ENCODE peak calls at places on chromosomes 1 and 21, in eight cellular contexts. One of them, this sample, is unnamed.

GRCh38 chr1:64878090-64878489 is 88.3 kb downstream of the JAK1 start:
- DNase-seq in NCI-H1092: no peak
- DNase-seq in HS-5: no peak
- DNase-seq in caudate nucleus: no peak
- DNase-seq in ovary: no peak
- DNase-seq in COLO829: no peak
- DNase-seq in M059J: no peak
- DNase-seq in colonic mucosa: no peak
- DNase-seq in this sample: no peak

GRCh38 chr1:31739281-31739853 is 24.8 kb downstream of the ADGRB2 start:
- DNase-seq in colonic mucosa: peak
- DNase-seq in ovary: no peak
- DNase-seq in caudate nucleus: no peak
- DNase-seq in M059J: no peak
- DNase-seq in HS-5: no peak
- DNase-seq in NCI-H1092: no peak
- DNase-seq in COLO829: no peak
- DNase-seq in this sample: no peak

GRCh38 chr1:206004821-206005220 is 1.6 kb upstream of the RAB7B start:
- DNase-seq in ovary: no peak
- DNase-seq in colonic mucosa: peak
- DNase-seq in COLO829: no peak
- DNase-seq in M059J: no peak
- DNase-seq in NCI-H1092: peak
- DNase-seq in HS-5: no peak
- DNase-seq in caudate nucleus: no peak
- DNase-seq in this sample: no peak

GRCh38 chr1:119101563-119101962 is 38.9 kb downstream of the WARS2 start:
- DNase-seq in ovary: no peak
- DNase-seq in colonic mucosa: no peak
- DNase-seq in M059J: peak
- DNase-seq in NCI-H1092: no peak
- DNase-seq in caudate nucleus: no peak
- DNase-seq in COLO829: no peak
- DNase-seq in HS-5: no peak
- DNase-seq in this sample: no peak

GRCh38 chr1:232767381-232768074 is 37.7 kb upstream of the MAP10 start:
- DNase-seq in caudate nucleus: no peak
- DNase-seq in ovary: peak
- DNase-seq in COLO829: peak
- DNase-seq in colonic mucosa: peak
- DNase-seq in NCI-H1092: no peak
- DNase-seq in HS-5: peak
- DNase-seq in M059J: peak
- DNase-seq in this sample: peak

GRCh38 chr1:15584489-15585363 is at the start of gene AGMAT:
- DNase-seq in ovary: no peak
- DNase-seq in HS-5: no peak
- DNase-seq in colonic mucosa: peak
- DNase-seq in M059J: peak
- DNase-seq in COLO829: no peak
- DNase-seq in NCI-H1092: no peak
- DNase-seq in caudate nucleus: no peak
- DNase-seq in this sample: peak

GRCh38 chr1:22731924-22732522 is 21.4 kb downstream of the EPHB2 start:
- DNase-seq in ovary: no peak
- DNase-seq in caudate nucleus: no peak
- DNase-seq in HS-5: no peak
- DNase-seq in M059J: no peak
- DNase-seq in colonic mucosa: peak
- DNase-seq in COLO829: no peak
- DNase-seq in NCI-H1092: no peak
- DNase-seq in this sample: no peak

GRCh38 chr1:94859157-94859556 is 39.0 kb downstream of the SLC44A3 start:
- DNase-seq in HS-5: no peak
- DNase-seq in NCI-H1092: no peak
- DNase-seq in caudate nucleus: no peak
- DNase-seq in colonic mucosa: no peak
- DNase-seq in ovary: no peak
- DNase-seq in COLO829: no peak
- DNase-seq in M059J: no peak
- DNase-seq in this sample: no peak

GRCh38 chr1:93159337-93159736 is 20.9 kb downstream of the TMED5 start:
- DNase-seq in colonic mucosa: no peak
- DNase-seq in ovary: no peak
- DNase-seq in NCI-H1092: no peak
- DNase-seq in caudate nucleus: no peak
- DNase-seq in M059J: no peak
- DNase-seq in HS-5: no peak
- DNase-seq in COLO829: no peak
- DNase-seq in this sample: no peak

GRCh38 chr1:202848191-202848542 is 37.4 kb downstream of the PCAT6 start:
- DNase-seq in NCI-H1092: no peak
- DNase-seq in M059J: no peak
- DNase-seq in HS-5: no peak
- DNase-seq in caudate nucleus: peak
- DNase-seq in ovary: no peak
- DNase-seq in COLO829: no peak
- DNase-seq in colonic mucosa: no peak
- DNase-seq in this sample: no peak

GRCh38 chr1:151502035-151502728 is 9.0 kb upstream of the CGN start:
- DNase-seq in COLO829: peak
- DNase-seq in ovary: no peak
- DNase-seq in M059J: no peak
- DNase-seq in colonic mucosa: no peak
- DNase-seq in caudate nucleus: no peak
- DNase-seq in HS-5: no peak
- DNase-seq in NCI-H1092: no peak
- DNase-seq in this sample: no peak

GRCh38 chr1:23376890-23377811 is 7.5 kb upstream of the ZNF436 start:
- DNase-seq in colonic mucosa: no peak
- DNase-seq in ovary: no peak
- DNase-seq in HS-5: peak
- DNase-seq in M059J: peak
- DNase-seq in caudate nucleus: no peak
- DNase-seq in COLO829: peak
- DNase-seq in NCI-H1092: no peak
- DNase-seq in this sample: peak

GRCh38 chr1:218904401-218904800 is 269.3 kb upstream of the LYPLAL1 start:
- DNase-seq in M059J: no peak
- DNase-seq in NCI-H1092: no peak
- DNase-seq in colonic mucosa: no peak
- DNase-seq in COLO829: no peak
- DNase-seq in caudate nucleus: no peak
- DNase-seq in ovary: no peak
- DNase-seq in HS-5: no peak
- DNase-seq in this sample: no peak

GRCh38 chr21:23740463-23740862 is 1866.8 kb downstream of the MRPL39 start:
- DNase-seq in caudate nucleus: no peak
- DNase-seq in HS-5: no peak
- DNase-seq in ovary: no peak
- DNase-seq in colonic mucosa: no peak
- DNase-seq in M059J: no peak
- DNase-seq in COLO829: no peak
- DNase-seq in NCI-H1092: no peak
- DNase-seq in this sample: no peak

GRCh38 chr1:50972766-50973165 is 2.7 kb downstream of the CDKN2C start:
- DNase-seq in colonic mucosa: no peak
- DNase-seq in M059J: peak
- DNase-seq in HS-5: no peak
- DNase-seq in NCI-H1092: no peak
- DNase-seq in ovary: no peak
- DNase-seq in COLO829: no peak
- DNase-seq in caudate nucleus: no peak
- DNase-seq in this sample: no peak

GRCh38 chr1:40276122-40276521 is 18.1 kb downstream of the ZMPSTE24 start:
- DNase-seq in ovary: no peak
- DNase-seq in NCI-H1092: no peak
- DNase-seq in HS-5: no peak
- DNase-seq in caudate nucleus: no peak
- DNase-seq in M059J: no peak
- DNase-seq in colonic mucosa: no peak
- DNase-seq in COLO829: no peak
- DNase-seq in this sample: no peak

GRCh38 chr21:42781150-42781980 is 98.0 kb downstream of the WDR4 start:
- DNase-seq in colonic mucosa: peak
- DNase-seq in M059J: peak
- DNase-seq in HS-5: no peak
- DNase-seq in caudate nucleus: peak
- DNase-seq in NCI-H1092: no peak
- DNase-seq in COLO829: no peak
- DNase-seq in ovary: peak
- DNase-seq in this sample: no peak

GRCh38 chr1:72892461-72892860 is 610.1 kb upstream of the NEGR1 start:
- DNase-seq in M059J: no peak
- DNase-seq in colonic mucosa: no peak
- DNase-seq in HS-5: peak
- DNase-seq in NCI-H1092: no peak
- DNase-seq in caudate nucleus: no peak
- DNase-seq in COLO829: peak
- DNase-seq in ovary: no peak
- DNase-seq in this sample: no peak

GRCh38 chr1:35369922-35370671 is 101.6 kb downstream of the ZMYM4 start:
- DNase-seq in caudate nucleus: peak
- DNase-seq in NCI-H1092: no peak
- DNase-seq in ovary: peak
- DNase-seq in M059J: no peak
- DNase-seq in HS-5: no peak
- DNase-seq in COLO829: peak
- DNase-seq in colonic mucosa: peak
- DNase-seq in this sample: peak

GRCh38 chr1:200708769-200709168 is 29.9 kb upstream of the CAMSAP2 start:
- DNase-seq in COLO829: no peak
- DNase-seq in NCI-H1092: no peak
- DNase-seq in caudate nucleus: no peak
- DNase-seq in ovary: no peak
- DNase-seq in colonic mucosa: no peak
- DNase-seq in M059J: peak
- DNase-seq in HS-5: peak
- DNase-seq in this sample: no peak

GRCh38 chr1:228141082-228141870 is 1.2 kb downstream of the GUK1 start:
- DNase-seq in caudate nucleus: no peak
- DNase-seq in M059J: peak
- DNase-seq in NCI-H1092: no peak
- DNase-seq in colonic mucosa: peak
- DNase-seq in ovary: peak
- DNase-seq in COLO829: peak
- DNase-seq in HS-5: no peak
- DNase-seq in this sample: peak

GRCh38 chr21:38455403-38455802 is 42.9 kb downstream of the ERG start:
- DNase-seq in colonic mucosa: no peak
- DNase-seq in NCI-H1092: no peak
- DNase-seq in HS-5: no peak
- DNase-seq in caudate nucleus: no peak
- DNase-seq in ovary: no peak
- DNase-seq in M059J: no peak
- DNase-seq in COLO829: no peak
- DNase-seq in this sample: no peak

GRCh38 chr1:160539896-160540858 is 17.1 kb upstream of the SLAMF6 start:
- DNase-seq in M059J: peak
- DNase-seq in caudate nucleus: no peak
- DNase-seq in colonic mucosa: peak
- DNase-seq in COLO829: no peak
- DNase-seq in HS-5: no peak
- DNase-seq in ovary: no peak
- DNase-seq in NCI-H1092: no peak
- DNase-seq in this sample: no peak

GRCh38 chr1:94022471-94023189 is 98.3 kb downstream of the ABCA4 start:
- DNase-seq in colonic mucosa: no peak
- DNase-seq in HS-5: no peak
- DNase-seq in ovary: no peak
- DNase-seq in COLO829: no peak
- DNase-seq in caudate nucleus: no peak
- DNase-seq in NCI-H1092: peak
- DNase-seq in M059J: peak
- DNase-seq in this sample: no peak

GRCh38 chr21:30882907-30883597 is 1.7 kb upstream of the KRTAP11-1 start:
- DNase-seq in HS-5: no peak
- DNase-seq in ovary: no peak
- DNase-seq in COLO829: no peak
- DNase-seq in M059J: peak
- DNase-seq in NCI-H1092: no peak
- DNase-seq in colonic mucosa: no peak
- DNase-seq in caudate nucleus: no peak
- DNase-seq in this sample: no peak

GRCh38 chr1:178371999-178372398 is 124.8 kb downstream of the CLEC20A start:
- DNase-seq in M059J: no peak
- DNase-seq in NCI-H1092: no peak
- DNase-seq in ovary: no peak
- DNase-seq in colonic mucosa: no peak
- DNase-seq in COLO829: no peak
- DNase-seq in HS-5: no peak
- DNase-seq in caudate nucleus: no peak
- DNase-seq in this sample: no peak

GRCh38 chr1:43184388-43184787 is 12.3 kb downstream of the CFAP57 start:
- DNase-seq in caudate nucleus: no peak
- DNase-seq in colonic mucosa: no peak
- DNase-seq in M059J: no peak
- DNase-seq in NCI-H1092: no peak
- DNase-seq in COLO829: no peak
- DNase-seq in ovary: no peak
- DNase-seq in HS-5: no peak
- DNase-seq in this sample: no peak

GRCh38 chr21:32306021-32306780 is 7.5 kb downstream of the MRAP start:
- DNase-seq in colonic mucosa: peak
- DNase-seq in M059J: no peak
- DNase-seq in ovary: no peak
- DNase-seq in HS-5: no peak
- DNase-seq in caudate nucleus: peak
- DNase-seq in NCI-H1092: no peak
- DNase-seq in COLO829: no peak
- DNase-seq in this sample: no peak

GRCh38 chr1:217402301-217402700 is 228.6 kb downstream of the GPATCH2 start:
- DNase-seq in caudate nucleus: no peak
- DNase-seq in M059J: peak
- DNase-seq in ovary: no peak
- DNase-seq in colonic mucosa: no peak
- DNase-seq in HS-5: no peak
- DNase-seq in NCI-H1092: no peak
- DNase-seq in COLO829: no peak
- DNase-seq in this sample: no peak

GRCh38 chr1:55694297-55694696 is 479.1 kb upstream of the USP24 start:
- DNase-seq in ovary: no peak
- DNase-seq in NCI-H1092: no peak
- DNase-seq in caudate nucleus: no peak
- DNase-seq in M059J: peak
- DNase-seq in HS-5: no peak
- DNase-seq in COLO829: no peak
- DNase-seq in colonic mucosa: no peak
- DNase-seq in this sample: no peak

GRCh38 chr1:77175230-77175844 is 43.9 kb downstream of the PIGK start:
- DNase-seq in HS-5: peak
- DNase-seq in caudate nucleus: no peak
- DNase-seq in NCI-H1092: no peak
- DNase-seq in colonic mucosa: no peak
- DNase-seq in COLO829: no peak
- DNase-seq in ovary: no peak
- DNase-seq in M059J: peak
- DNase-seq in this sample: no peak

GRCh38 chr1:228923973-228924766 is 188.9 kb downstream of the RHOU start:
- DNase-seq in caudate nucleus: no peak
- DNase-seq in colonic mucosa: no peak
- DNase-seq in NCI-H1092: no peak
- DNase-seq in ovary: no peak
- DNase-seq in COLO829: no peak
- DNase-seq in M059J: peak
- DNase-seq in HS-5: no peak
- DNase-seq in this sample: no peak

GRCh38 chr1:153616885-153617428 is 832 bp upstream of the S100A14 start:
- DNase-seq in M059J: no peak
- DNase-seq in ovary: no peak
- DNase-seq in caudate nucleus: no peak
- DNase-seq in colonic mucosa: no peak
- DNase-seq in HS-5: no peak
- DNase-seq in COLO829: no peak
- DNase-seq in NCI-H1092: no peak
- DNase-seq in this sample: peak